ENCODE peak calls at places on chromosomes 13 and 19, in four cellular contexts. J, N, R and V are unnamed samples. For H3K4me1, the result is how much of the 10 kb centered on the place peaks cover.

GRCh38 chr19:7605490-7606222 is 10.0 kb downstream of the CAMSAP3 start:
- DNase-seq in J (no peak), N (no peak), R (no peak), V (no peak)

GRCh38 chr13:64688893-64689677 is 2541.1 kb downstream of the PCDH9 start:
- DNase-seq in J (no peak), N (no peak), R (no peak), V (no peak)

GRCh38 chr13:113939129-113939904 is 34.6 kb downstream of the C13orf46 start:
- DNase-seq in J (no peak), N (no peak), R (no peak), V (no peak)

GRCh38 chr19:35879770-35880317 is 11.5 kb downstream of the APLP1 start:
- DNase-seq in J (peak), N (peak), R (peak), V (peak)

GRCh38 chr13:109945206-109945960 is 159.0 kb upstream of the IRS2 start:
- DNase-seq in J (no peak), N (no peak), R (no peak), V (no peak)

GRCh38 chr13:103656329-103656728 is 590.1 kb upstream of the SLC10A2 start:
- DNase-seq in J (no peak), N (no peak), R (no peak), V (no peak)

GRCh38 chr19:52188822-52189744 is 769 bp upstream of the PPP2R1A start:
- DNase-seq in J (peak), N (no peak), R (no peak), V (peak)

GRCh38 chr13:98189841-98190505 is 12.9 kb upstream of the RNF113B start:
- DNase-seq in J (peak), N (no peak), R (no peak), V (no peak)

GRCh38 chr13:28503182-28503980 is 8.5 kb upstream of the FLT1 start:
- DNase-seq in J (no peak), N (no peak), R (no peak), V (no peak)

GRCh38 chr13:23463631-23464030 is 30.1 kb upstream of the SACS start:
- DNase-seq in J (no peak), N (no peak), R (no peak), V (no peak)

GRCh38 chr13:110536006-110536693 is 25.4 kb downstream of the RAB20 start:
- DNase-seq in J (no peak), N (no peak), R (no peak), V (no peak)

GRCh38 chr19:33348301-33349010 is 25.1 kb upstream of the CEBPG start:
- DNase-seq in J (no peak), N (no peak), R (no peak), V (no peak)

GRCh38 chr13:63438951-63439350 is 2023.3 kb upstream of the PCDH20 start:
- DNase-seq in J (no peak), N (no peak), R (no peak), V (no peak)

GRCh38 chr19:9799162-9799561 is 19.7 kb downstream of the FBXL12 start:
- DNase-seq in J (no peak), N (no peak), R (no peak), V (no peak)

GRCh38 chr13:28476919-28477708 is 17.8 kb downstream of the FLT1 start:
- DNase-seq in J (no peak), N (no peak), R (no peak), V (no peak)

GRCh38 chr13:44108345-44108858 is 228.7 kb downstream of the LACC1 start:
- DNase-seq in J (peak), N (no peak), R (no peak), V (no peak)

GRCh38 chr13:111564657-111565056 is 244.2 kb downstream of the TEX29 start:
- DNase-seq in J (no peak), N (no peak), R (no peak), V (peak)

GRCh38 chr19:47707135-47707925 is 5.9 kb upstream of the EHD2 start:
- DNase-seq in J (peak), N (peak), R (peak), V (peak)

GRCh38 chr13:28585557-28585956 is 73.4 kb upstream of the POMP start:
- DNase-seq in J (no peak), N (no peak), R (no peak), V (no peak)

GRCh38 chr13:87810920-87811344 is 139.8 kb downstream of the SLITRK5 start:
- DNase-seq in J (no peak), N (no peak), R (no peak), V (peak)

GRCh38 chr13:95494082-95494681 is 58.3 kb upstream of the CLDN10 start:
- DNase-seq in J (no peak), N (no peak), R (no peak), V (no peak)

GRCh38 chr13:23384111-23384510 is 49.4 kb downstream of the SACS start:
- DNase-seq in J (no peak), N (no peak), R (no peak), V (no peak)

GRCh38 chr19:18304194-18304495 is 18.7 kb downstream of the LSM4 start:
- DNase-seq in J (peak), N (no peak), R (no peak), V (no peak)

GRCh38 chr13:32191452-32191998 is 123.6 kb downstream of the ZAR1L start:
- DNase-seq in J (no peak), N (no peak), R (no peak), V (no peak)

GRCh38 chr13:59176775-59177174 is 987.0 kb downstream of the DIAPH3 start:
- DNase-seq in J (no peak), N (no peak), R (no peak), V (no peak)

GRCh38 chr19:7658219-7658686 is 10.6 kb upstream of the RETN start:
- DNase-seq in J (no peak), N (no peak), R (no peak), V (no peak)

GRCh38 chr13:99984463-99985242 is 3.1 kb downstream of the ZIC2 start:
- DNase-seq in J (no peak), N (no peak), R (no peak), V (no peak)

GRCh38 chr13:110520431-110521295 is 40.9 kb downstream of the RAB20 start:
- DNase-seq in J (peak), N (no peak), R (no peak), V (peak)

GRCh38 chr19:51511353-51511752 is 9.8 kb upstream of the SIGLEC12 start:
- DNase-seq in J (no peak), N (no peak), R (no peak), V (no peak)

GRCh38 chr19:51246153-51246552 is 4.7 kb upstream of the SIGLECL1 start:
- DNase-seq in J (no peak), N (no peak), R (no peak), V (no peak)

GRCh38 chr13:40220299-40220935 is 446.0 kb downstream of the FOXO1 start:
- DNase-seq in J (no peak), N (no peak), R (no peak), V (no peak)

GRCh38 chr13:84896128-84896527 is 903.1 kb downstream of the SLITRK6 start:
- DNase-seq in J (no peak), N (no peak), R (peak), V (no peak)

GRCh38 chr19:10356431-10356830 is 17.0 kb upstream of the ICAM3 start:
- DNase-seq in J (no peak), N (no peak), R (no peak), V (no peak)

GRCh38 chr19:49107625-49108459 is 6.3 kb upstream of the LIN7B start:
- DNase-seq in J (no peak), N (no peak), R (no peak), V (no peak)
- H3K4me1 ChIP-seq in J (under half), N (under half), R (under half), V (under half)

GRCh38 chr19:16002985-16003384 is 54.2 kb downstream of the OR10H4 start:
- DNase-seq in J (no peak), N (no peak), R (no peak), V (no peak)

GRCh38 chr19:15998166-15998565 is 49.4 kb downstream of the OR10H4 start:
- DNase-seq in J (no peak), N (no peak), R (no peak), V (no peak)

GRCh38 chr19:16000024-16000687 is 51.3 kb downstream of the OR10H4 start:
- DNase-seq in J (no peak), N (no peak), R (no peak), V (no peak)

GRCh38 chr19:16002380-16002779 is 53.6 kb downstream of the OR10H4 start:
- DNase-seq in J (no peak), N (no peak), R (no peak), V (no peak)

DNA sequence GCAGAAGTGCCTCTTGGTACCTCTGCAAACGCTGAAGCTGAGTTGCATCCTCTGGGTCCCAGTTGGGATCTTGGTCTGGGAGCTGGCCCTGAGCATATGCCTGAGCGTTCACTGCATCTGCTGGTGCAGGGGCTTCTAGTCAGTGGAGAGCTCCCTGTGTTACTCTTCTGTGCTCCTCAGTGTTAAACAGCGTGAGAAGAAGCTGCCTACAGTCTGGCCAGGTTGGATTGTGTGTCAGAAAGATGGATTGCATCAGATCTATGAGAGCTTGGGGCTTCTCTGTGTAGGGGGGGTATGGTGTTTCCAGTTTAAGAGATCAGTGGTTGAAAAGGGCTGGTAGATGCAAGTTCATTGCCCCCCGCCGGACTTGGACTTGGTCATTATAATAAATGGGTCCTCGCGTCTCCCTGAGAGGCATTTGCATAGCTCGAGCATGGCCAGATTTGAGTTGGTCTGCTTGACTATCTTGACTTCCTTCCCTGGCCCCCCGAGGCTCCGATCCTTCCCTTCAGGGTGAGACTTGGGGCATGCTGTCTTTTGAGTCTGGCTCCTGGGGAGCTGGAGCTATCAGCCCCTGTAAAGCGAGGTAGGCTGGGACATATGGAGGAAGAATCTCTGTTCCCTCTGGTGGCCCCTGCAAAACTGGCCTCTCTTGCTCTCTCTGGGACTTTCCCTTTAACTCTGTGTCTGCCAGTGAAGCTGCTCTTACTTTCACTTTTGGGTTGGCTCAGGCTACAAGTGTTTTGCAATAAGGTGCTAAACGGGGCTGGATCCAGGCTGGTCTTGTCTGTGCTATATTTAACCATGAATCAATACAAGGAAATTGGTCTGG is 52.9 kb downstream of the OR10H4 start:
- DNase-seq in J (no peak), N (no peak), R (peak), V (no peak)
- H3K27ac ChIP-seq in J (peak), N (no peak), R (no peak), V (peak)

DNA sequence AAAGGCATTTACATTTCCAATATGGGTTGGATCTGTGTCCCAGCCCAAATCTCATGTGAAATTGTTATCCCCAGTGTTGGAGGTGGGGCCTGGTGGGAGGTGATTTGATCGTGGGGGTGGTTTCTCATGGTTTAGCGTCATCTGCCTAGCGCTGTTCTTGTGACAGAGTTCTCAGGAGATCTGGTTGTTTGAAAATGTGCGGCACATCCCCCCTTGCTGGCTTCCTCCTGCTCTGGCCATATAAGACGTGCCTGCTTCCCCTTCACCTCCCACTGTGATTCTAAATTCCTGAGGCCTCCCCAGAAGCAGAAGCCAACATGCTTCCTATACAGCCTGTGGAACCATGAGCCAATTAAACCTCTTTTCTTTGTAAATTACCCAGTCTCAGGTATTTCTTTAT is 126.2 kb upstream of the FNDC3A start:
- DNase-seq in J (no peak), N (no peak), R (no peak), V (no peak)
- H3K4me1 ChIP-seq in J (under half), N (under half), R (under half), V (under half)

DNA sequence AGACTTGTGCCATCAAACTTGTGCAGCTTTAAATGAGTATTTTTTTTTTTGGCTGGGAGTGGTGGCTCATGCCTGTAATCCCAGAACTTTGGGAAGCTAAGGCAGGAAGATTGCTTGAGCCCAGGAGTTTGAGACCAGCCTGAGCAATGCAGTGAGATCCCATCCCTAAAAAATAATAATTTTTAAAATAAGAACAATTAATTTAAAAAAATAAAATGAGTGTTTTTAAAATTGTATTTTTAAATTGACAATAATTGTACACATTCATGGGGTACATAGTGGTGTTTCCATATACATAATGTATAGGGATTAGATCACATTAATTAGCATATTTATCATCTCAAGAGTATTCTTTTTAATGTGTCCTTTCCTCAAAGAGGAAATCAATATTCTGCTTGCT is 81.5 kb upstream of the RUBCNL start:
- DNase-seq in J (no peak), N (no peak), R (no peak), V (no peak)
- H3K27ac ChIP-seq in J (no peak), N (no peak), R (no peak), V (no peak)

GRCh38 chr19:16976471-16976870 is 50.1 kb downstream of the CPAMD8 start:
- DNase-seq in J (no peak), N (no peak), R (no peak), V (no peak)

GRCh38 chr19:16978156-16978555 is 48.5 kb downstream of the CPAMD8 start:
- DNase-seq in J (no peak), N (no peak), R (no peak), V (peak)

GRCh38 chr19:16978839-16979802 is 47.5 kb downstream of the CPAMD8 start:
- DNase-seq in J (no peak), N (no peak), R (no peak), V (no peak)

DNA sequence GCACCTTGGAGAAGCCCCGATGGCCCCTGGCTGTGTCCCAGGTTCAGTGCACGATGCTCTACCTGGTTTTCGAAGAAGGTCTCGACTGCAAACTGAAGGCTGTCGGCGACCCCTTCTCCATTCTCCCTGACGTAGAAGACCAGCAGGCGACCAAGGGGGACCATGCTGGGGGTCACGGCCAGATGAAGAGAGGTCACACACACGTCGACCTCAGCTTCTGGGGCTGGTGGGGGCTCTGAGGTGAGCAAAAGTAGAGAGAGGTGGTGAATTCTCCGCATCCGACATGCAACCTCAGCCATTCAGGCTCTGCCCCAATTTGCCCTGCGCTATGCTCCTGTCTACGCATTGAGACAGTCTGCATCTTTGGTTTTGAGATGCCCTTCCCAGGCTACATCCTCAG is 49.3 kb downstream of the CPAMD8 start:
- DNase-seq in J (no peak), N (no peak), R (no peak), V (no peak)
- H3K4me1 ChIP-seq in J (under half), N (under half), R (under half), V (under half)

GRCh38 chr19:38877781-38878574 is at the start of gene RINL:
- DNase-seq in J (no peak), N (peak), R (peak), V (peak)
- H3K27ac ChIP-seq in J (peak), N (peak), R (peak), V (peak)

GRCh38 chr19:13847900-13848677 is 28.8 kb upstream of the NANOS3 start:
- DNase-seq in J (no peak), N (no peak), R (peak), V (no peak)
- H3K4me1 ChIP-seq in J (half or more), N (half or more), R (half or more), V (half or more)

GRCh38 chr13:112670864-112671263 is 19.0 kb upstream of the ATP11A start:
- DNase-seq in J (no peak), N (no peak), R (no peak), V (peak)
- H3K27ac ChIP-seq in J (no peak), N (no peak), R (no peak), V (no peak)